ENCODE peak calls at places on chromosomes 1 and 21, in four cellular contexts. O is A549, R is SK-N-SH, E is HepG2. T is an unnamed sample.

GRCh38 chr1:93822710-93823425 is 56.1 kb downstream of the DNTTIP2 start:
- DNase-seq in R (no peak), O (no peak), E (no peak), T (no peak)

GRCh38 chr1:12477936-12478611 is 139.9 kb downstream of the DHRS3 start:
- DNase-seq in O (peak; percentile 49), E (peak; percentile 99), R (peak; percentile 53), T (no peak)

GRCh38 chr21:39159342-39160063 is 23.7 kb downstream of the PSMG1 start:
- DNase-seq in E (no peak), O (no peak), R (no peak), T (no peak)

GRCh38 chr1:6113745-6114144 is 66.4 kb downstream of the CHD5 start:
- DNase-seq in O (no peak), E (no peak), R (no peak), T (no peak)

GRCh38 chr1:81812712-81813111 is 12.0 kb downstream of the ADGRL2 start:
- DNase-seq in E (no peak), R (no peak), O (no peak), T (no peak)

GRCh38 chr1:27658951-27659496 is 13.0 kb downstream of the IFI6 start:
- DNase-seq in E (no peak), R (no peak), O (no peak), T (peak; percentile 62)

GRCh38 chr1:108531429-108531828 is 28.5 kb upstream of the EEIG2 start:
- DNase-seq in E (no peak), O (no peak), R (no peak), T (no peak)

GRCh38 chr1:16111771-16112557 is 38.5 kb upstream of the FAM131C start:
- DNase-seq in R (no peak), E (no peak), O (no peak), T (no peak)

GRCh38 chr1:168623003-168623828 is 46.8 kb downstream of the XCL1 start:
- DNase-seq in E (no peak), O (peak; percentile 31), R (no peak), T (no peak)

GRCh38 chr1:16631248-16632043 is 18.1 kb upstream of the NBPF1 start:
- DNase-seq in E (no peak), R (peak; percentile 42), O (no peak), T (no peak)

GRCh38 chr1:46550751-46551231 is 656 bp downstream of the KNCN start:
- DNase-seq in O (no peak), R (no peak), E (no peak), T (no peak)

GRCh38 chr1:193579323-193579722 is 392.9 kb upstream of the B3GALT2 start:
- DNase-seq in R (no peak), E (no peak), O (no peak), T (no peak)

GRCh38 chr1:223815865-223816264 is 29.9 kb downstream of the TP53BP2 start:
- DNase-seq in R (no peak), E (no peak), O (no peak), T (no peak)

GRCh38 chr1:16420719-16421118 is 16.5 kb downstream of the SPATA21 start:
- DNase-seq in R (no peak), O (no peak), E (no peak), T (peak; percentile 84)

GRCh38 chr1:108878678-108879077 is 1.9 kb downstream of the GPSM2 start:
- DNase-seq in O (no peak), E (no peak), R (peak; percentile 17), T (no peak)

GRCh38 chr1:89545264-89546038 is 20.8 kb downstream of the LRRC8B start:
- DNase-seq in E (no peak), O (no peak), R (no peak), T (no peak)

GRCh38 chr1:228462560-228462959 is 24.6 kb upstream of the RNF187 start:
- DNase-seq in O (no peak), E (no peak), R (no peak), T (no peak)

GRCh38 chr1:74703386-74704182 is 29.3 kb downstream of the CRYZ start:
- DNase-seq in O (no peak), E (no peak), R (no peak), T (no peak)

GRCh38 chr1:65558215-65558614 is 137.7 kb downstream of the LEPR start:
- DNase-seq in R (no peak), E (no peak), O (no peak), T (no peak)

GRCh38 chr1:15259608-15260007 is 12.6 kb downstream of the FHAD1 start:
- DNase-seq in O (no peak), E (no peak), R (no peak), T (no peak)

GRCh38 chr21:44982558-44983244 is 42.9 kb downstream of the SLX9 start:
- DNase-seq in R (no peak), E (peak; percentile 80), O (no peak), T (no peak)

GRCh38 chr21:16330340-16331319 is 600.8 kb downstream of the USP25 start:
- DNase-seq in R (peak; percentile 39), E (peak; percentile 52), O (peak; percentile 1), T (no peak)

GRCh38 chr21:26849428-26850115 is 4.4 kb upstream of the ADAMTS1 start:
- DNase-seq in R (peak; percentile 45), E (peak; percentile 47), O (no peak), T (no peak)

GRCh38 chr1:164452549-164452948 is 106.4 kb upstream of the PBX1 start:
- DNase-seq in R (no peak), E (no peak), O (no peak), T (no peak)

DNA sequence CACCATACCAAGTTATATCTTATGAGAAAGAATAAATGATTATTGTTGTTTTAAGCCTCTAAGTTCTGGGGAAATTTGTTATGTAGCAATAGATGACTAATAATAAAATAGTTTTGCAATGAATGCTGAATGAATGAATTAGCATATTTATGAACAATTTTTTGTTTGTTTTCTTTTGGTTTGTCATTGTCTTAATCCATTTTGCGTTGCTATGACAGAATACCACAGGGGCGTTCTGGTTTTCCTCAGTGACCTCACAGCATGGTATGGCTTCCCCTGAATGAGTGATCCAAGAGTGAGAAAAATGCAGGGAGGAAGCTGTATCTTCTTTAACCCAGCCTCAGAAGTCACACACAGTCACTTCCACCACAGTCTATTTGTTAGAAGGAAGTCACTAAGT is 53.8 kb upstream of the HPDL start:
- DNase-seq in E (no peak), R (no peak), O (no peak), T (no peak)
- TF ChIP-seq PBX3 in E (no peak), R (no peak), O (no peak), T (no peak)

GRCh38 chr1:94866178-94866822 is 46.1 kb downstream of the SLC44A3 start:
- DNase-seq in O (no peak), R (no peak), E (no peak), T (no peak)
- TF ChIP-seq PBX3 in O (no peak), R (no peak), E (no peak), T (no peak)

DNA sequence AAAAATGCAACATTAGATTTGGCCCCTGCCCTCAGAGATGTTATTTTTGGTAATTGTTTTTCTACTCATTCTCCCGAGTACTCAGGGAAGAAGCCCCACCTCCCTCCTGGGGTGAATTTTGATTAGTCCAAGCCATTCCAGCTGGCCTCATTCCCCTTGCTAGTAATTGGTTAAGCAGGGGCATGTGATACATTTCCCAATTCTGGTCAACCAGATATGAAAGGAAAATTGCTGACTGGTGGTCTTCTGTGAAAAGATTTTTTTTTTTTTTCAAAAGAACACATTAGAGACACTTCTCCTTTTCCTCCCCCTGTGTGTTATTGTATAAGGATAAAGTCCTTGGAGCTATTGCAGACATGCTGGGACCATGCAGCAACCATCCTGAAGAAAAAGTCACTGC is 71.1 kb upstream of the AKT3 start:
- DNase-seq in E (no peak), O (no peak), R (no peak), T (no peak)
- TF ChIP-seq PBX3 in E (no peak), O (no peak), R (no peak), T (no peak)

DNA sequence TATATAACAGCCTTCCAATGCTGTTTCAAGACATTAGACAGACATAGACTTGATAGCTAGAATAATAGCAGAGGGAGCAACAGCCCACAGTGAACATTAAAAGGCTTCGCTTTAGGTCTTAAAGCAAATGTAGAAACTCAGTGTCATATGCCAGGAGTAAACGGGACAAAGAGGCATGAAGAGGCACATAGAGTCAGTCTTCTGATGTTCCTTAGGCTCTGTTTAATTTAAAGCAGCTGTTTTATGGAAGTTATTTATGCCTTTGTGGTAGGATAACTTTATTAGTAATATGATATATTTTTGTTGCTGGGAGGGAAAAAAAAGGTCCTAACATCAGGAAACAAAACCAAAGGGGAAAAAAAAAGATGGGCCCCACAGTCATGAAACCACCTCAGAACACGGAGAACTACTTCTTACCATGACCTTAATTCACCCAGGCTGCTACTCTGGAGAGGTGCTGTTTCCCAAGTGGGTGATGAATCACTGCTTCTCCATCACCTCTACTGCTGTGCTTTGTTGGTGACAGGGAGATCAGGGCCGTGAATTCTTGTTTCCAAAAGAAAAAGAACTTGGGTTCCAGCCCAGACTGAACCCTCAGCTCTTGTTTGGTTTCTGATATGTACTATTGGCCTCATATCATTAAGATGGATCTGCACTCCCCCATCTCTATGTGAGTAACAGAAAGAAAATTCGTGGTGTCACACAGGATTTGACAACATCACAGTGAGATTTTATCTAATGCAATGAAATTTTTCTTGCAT is 616.9 kb downstream of the KIF26B start:
- DNase-seq in E (no peak), O (no peak), R (peak; percentile 31), T (no peak)
- TF ChIP-seq PBX3 in E (no peak), O (no peak), R (peak; percentile 85), T (no peak)

DNA sequence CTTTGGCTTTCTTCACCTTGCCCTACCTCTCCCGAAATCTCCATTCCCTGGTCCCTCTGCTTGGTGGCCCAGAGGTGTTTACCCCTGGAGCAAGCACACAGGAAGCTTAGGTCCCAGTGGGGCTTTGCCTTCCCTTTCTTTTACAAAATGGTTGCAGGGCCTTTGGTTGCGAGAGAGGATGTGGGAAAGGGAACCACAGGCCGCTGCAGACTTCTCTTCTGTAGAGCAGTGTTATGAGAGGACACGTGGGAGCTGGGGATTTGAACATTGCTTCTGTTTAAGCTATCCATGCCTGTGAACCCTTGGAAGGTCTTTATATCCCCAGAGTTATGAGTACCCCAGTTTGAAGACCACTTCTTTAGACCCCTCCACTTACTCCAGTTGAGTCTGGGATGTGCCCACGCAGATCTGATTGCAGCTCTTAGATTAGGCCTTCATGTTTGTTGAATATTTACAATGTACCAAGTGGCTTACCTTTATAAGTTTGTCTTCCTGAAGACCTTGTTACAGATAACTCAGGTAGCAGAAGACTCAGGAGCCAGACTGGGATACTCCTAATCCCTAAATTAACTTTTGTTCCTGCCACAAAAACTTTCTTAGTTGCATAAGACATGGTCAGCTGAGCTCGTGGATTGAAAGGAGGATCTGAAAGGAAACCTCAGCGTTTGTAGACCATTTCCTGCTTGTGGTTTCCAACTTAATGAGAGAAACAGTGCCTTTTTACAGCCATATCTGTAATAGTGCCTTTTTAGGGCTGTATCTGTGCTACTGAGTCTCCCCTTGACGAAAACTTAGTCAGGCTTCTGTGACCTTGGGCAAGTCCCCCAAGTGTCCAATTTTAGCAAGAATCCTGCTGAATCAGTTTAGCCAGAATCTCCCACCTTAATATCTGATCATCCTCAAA is 21.9 kb upstream of the IVNS1ABP start:
- DNase-seq in E (no peak), O (no peak), R (no peak), T (peak; percentile 86)
- TF ChIP-seq PBX3 in E (no peak), O (no peak), R (no peak), T (no peak)

GRCh38 chr1:58718435-58718834 is 18.6 kb upstream of the MYSM1 start:
- DNase-seq in E (no peak), R (peak; percentile 58), O (no peak), T (no peak)
- TF ChIP-seq PBX3 in E (no peak), R (peak; percentile 31), O (no peak), T (no peak)

T was measured in GM12878.